ENCODE peak calls at places on chromosome 9, in five cellular contexts. Z is fibroblast of mammary gland, C is WTC11, E is spleen, J is fibroblast of villous mesenchyme. H is an unnamed sample.

GRCh38 chr9:26685857-26686256 is 206.7 kb downstream of the CAAP1 start:
- DNase-seq in Z (no peak), E (no peak), J (no peak), C (no peak), H (peak; percentile 5)

GRCh38 chr9:129895376-129896268 is 60.4 kb downstream of the USP20 start:
- DNase-seq in C (no peak), Z (no peak), E (peak; percentile 16), J (no peak), H (no peak)

GRCh38 chr9:36486933-36487481 is 85.7 kb upstream of the MELK start:
- DNase-seq in Z (no peak), C (peak; percentile 54), E (peak; percentile 94), J (no peak), H (peak; percentile 16)

GRCh38 chr9:114006931-114007691 is 71.0 kb downstream of the AMBP start:
- DNase-seq in E (peak; percentile 27), Z (no peak), C (peak; percentile 1), J (no peak), H (no peak)

GRCh38 chr9:69882998-69883565 is 62.5 kb downstream of the CFAP95 start:
- DNase-seq in J (no peak), E (no peak), C (no peak), Z (no peak), H (no peak)

GRCh38 chr9:106962615-106963363 is 99.8 kb downstream of the ZNF462 start:
- DNase-seq in E (no peak), Z (peak; percentile 45), J (no peak), C (no peak), H (peak; percentile 95)

GRCh38 chr9:33868430-33869000 is 51.6 kb downstream of the UBE2R2 start:
- DNase-seq in E (no peak), Z (peak; percentile 87), C (no peak), J (peak; percentile 72), H (peak; percentile 74)

GRCh38 chr9:89116064-89116817 is 62.4 kb downstream of the SHC3 start:
- DNase-seq in C (no peak), Z (peak; percentile 96), E (no peak), J (peak; percentile 90), H (peak; percentile 72)

GRCh38 chr9:113705938-113706519 is 170.1 kb upstream of the ZNF618 start:
- DNase-seq in Z (no peak), J (no peak), C (no peak), E (no peak), H (no peak)

GRCh38 chr9:122151267-122151828 is 8.2 kb downstream of the NDUFA8 start:
- DNase-seq in E (no peak), C (no peak), Z (no peak), J (no peak), H (no peak)
- TF ChIP-seq CTCF in E (no peak), C (no peak), Z (no peak), J (no peak), H (no peak)

DNA sequence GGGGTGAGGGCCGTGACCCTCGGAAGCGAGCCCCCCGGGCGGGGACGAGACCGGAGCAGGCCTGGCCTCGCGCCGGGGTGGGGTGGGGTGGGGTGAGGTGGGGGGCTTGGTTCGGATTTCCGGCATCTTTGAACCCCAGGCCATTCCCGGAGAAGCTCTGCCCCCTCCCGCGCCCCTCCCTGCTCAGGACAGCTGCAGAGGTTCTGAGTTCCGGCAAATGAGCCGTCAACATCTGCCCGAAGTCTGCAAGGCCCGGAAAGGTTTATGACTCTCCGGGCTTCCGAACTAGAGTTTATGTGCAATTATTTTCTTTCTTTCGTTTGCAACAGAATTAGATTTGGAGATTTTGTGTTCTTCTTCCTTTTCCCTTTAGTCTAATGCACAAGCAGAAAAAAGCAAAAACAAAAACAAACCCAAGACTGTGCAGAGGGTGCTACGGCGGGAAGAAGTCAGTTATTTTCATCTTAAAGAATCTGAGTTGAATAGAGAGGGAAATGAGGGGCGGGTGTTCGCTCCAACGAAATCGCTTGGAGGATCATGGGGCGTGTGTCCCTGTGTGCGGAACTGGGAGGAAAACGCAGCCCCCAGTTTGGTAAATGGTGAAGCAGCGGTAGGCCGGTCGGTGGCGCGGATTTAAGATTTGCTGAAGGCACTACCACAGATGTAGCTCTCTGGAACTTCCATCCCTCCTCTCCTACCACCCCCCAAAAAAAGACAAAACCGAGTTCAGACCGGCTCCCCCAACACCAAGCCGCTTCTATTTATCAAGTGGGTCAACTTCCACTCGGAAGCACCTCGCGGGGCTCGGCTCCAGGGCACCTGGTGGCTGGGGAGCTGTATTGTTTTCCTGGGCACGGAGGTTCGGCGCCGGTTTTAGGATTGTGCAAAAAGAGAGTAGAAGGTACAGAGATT is 4.8 kb downstream of the LHX2 start:
- DNase-seq in E (no peak), Z (no peak), C (no peak), J (no peak), H (no peak)
- TF ChIP-seq CTCF in E (no peak), Z (no peak), C (no peak), J (no peak), H (no peak)

DNA sequence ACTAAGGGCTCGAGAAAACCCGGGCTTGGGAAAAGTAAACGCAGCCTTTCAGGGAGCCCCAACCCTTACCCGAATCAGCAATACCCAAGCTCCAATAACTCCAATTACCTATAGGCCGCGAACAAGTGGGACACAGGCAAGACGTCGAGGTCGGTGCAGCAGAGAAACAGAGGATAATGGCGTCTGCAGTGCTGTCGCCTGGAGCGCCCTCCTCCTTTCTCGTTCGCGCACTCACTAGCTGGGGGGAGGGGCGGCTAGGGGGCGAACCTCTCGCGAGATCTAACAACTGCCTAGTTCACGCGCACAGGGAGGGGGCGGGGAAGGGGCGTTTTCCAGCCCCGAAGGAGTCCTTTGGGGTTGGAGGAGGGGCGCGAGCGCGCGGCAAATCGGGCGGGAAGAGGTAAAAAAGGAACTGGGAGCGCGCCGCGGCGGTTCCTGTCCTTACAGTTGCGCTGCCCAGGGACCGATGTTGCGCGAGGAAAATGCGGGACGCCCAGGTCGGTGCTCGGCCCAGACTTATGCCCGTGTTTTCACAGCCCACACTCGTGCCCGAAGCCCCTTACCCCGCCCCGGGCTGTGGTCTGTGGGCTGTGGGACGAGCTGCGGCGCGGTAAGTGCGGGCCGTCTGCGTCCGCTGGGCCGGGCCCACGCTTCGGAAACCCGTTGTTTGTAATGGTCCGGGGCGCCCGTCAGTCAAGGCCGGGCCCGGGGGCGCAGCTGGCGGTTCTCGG is at the start of gene RMI1:
- DNase-seq in J (peak; percentile 98), C (peak; percentile 99), Z (peak; percentile 97), E (peak; percentile 99), H (peak; percentile 99)
- TF ChIP-seq CTCF in J (no peak), C (no peak), Z (no peak), E (peak; percentile 6), H (no peak)

GRCh38 chr9:111610149-111610548 is 10.7 kb upstream of the PTGR1 start:
- DNase-seq in E (no peak), C (no peak), Z (no peak), J (no peak), H (no peak)

GRCh38 chr9:111610851-111611250 is 11.4 kb upstream of the PTGR1 start:
- DNase-seq in E (no peak), Z (no peak), C (no peak), J (no peak), H (no peak)

GRCh38 chr9:111615928-111616327 is 15.2 kb upstream of the DNAJC25 start:
- DNase-seq in C (no peak), E (no peak), J (no peak), Z (no peak), H (no peak)

GRCh38 chr9:111613436-111614040 is 14.1 kb upstream of the PTGR1 start:
- DNase-seq in Z (no peak), C (no peak), E (no peak), J (no peak), H (no peak)
- TF ChIP-seq CTCF in Z (no peak), C (no peak), E (no peak), J (no peak), H (no peak)

GRCh38 chr9:6199596-6199995 is 16.0 kb upstream of the IL33 start:
- DNase-seq in J (no peak), C (no peak), Z (no peak), E (no peak), H (no peak)

GRCh38 chr9:6195714-6196360 is 19.8 kb upstream of the IL33 start:
- DNase-seq in C (no peak), J (no peak), E (no peak), Z (no peak), H (no peak)

GRCh38 chr9:6197330-6197729 is 18.3 kb upstream of the IL33 start:
- DNase-seq in Z (peak; percentile 52), C (no peak), E (no peak), J (no peak), H (peak; percentile 63)

GRCh38 chr9:6198251-6198650 is 17.4 kb upstream of the IL33 start:
- DNase-seq in J (peak; percentile 24), E (no peak), C (no peak), Z (no peak), H (no peak)

GRCh38 chr9:6194934-6195333 is 20.7 kb upstream of the IL33 start:
- DNase-seq in J (no peak), C (peak; percentile 24), E (no peak), Z (no peak), H (no peak)
- TF ChIP-seq CTCF in J (peak; percentile 28), C (no peak), E (no peak), Z (peak; percentile 44), H (peak; percentile 36)

GRCh38 chr9:97638666-97639065 is 5.0 kb downstream of the NCBP1 start:
- DNase-seq in E (no peak), Z (no peak), J (no peak), C (no peak), H (no peak)
- TF ChIP-seq CTCF in E (no peak), Z (peak; percentile 21), J (peak; percentile 12), C (no peak), H (peak; percentile 17)

GRCh38 chr9:94612071-94612470 is 18.4 kb upstream of the FBP2 start:
- DNase-seq in C (no peak), Z (no peak), E (no peak), J (no peak), H (no peak)

GRCh38 chr9:94611638-94612068 is 18.0 kb upstream of the FBP2 start:
- DNase-seq in C (no peak), J (no peak), Z (no peak), E (no peak), H (no peak)

GRCh38 chr9:94610181-94610591 is 16.6 kb upstream of the FBP2 start:
- DNase-seq in J (peak; percentile 14), E (no peak), C (no peak), Z (peak; percentile 2), H (no peak)

GRCh38 chr9:94607340-94607695 is 13.7 kb upstream of the FBP2 start:
- DNase-seq in J (no peak), Z (no peak), C (no peak), E (no peak), H (no peak)

GRCh38 chr9:94613003-94613402 is 19.4 kb upstream of the FBP2 start:
- DNase-seq in Z (no peak), E (no peak), C (no peak), J (no peak), H (peak; percentile 7)
- TF ChIP-seq CTCF in Z (no peak), E (no peak), C (no peak), J (peak; percentile 24), H (no peak)

DNA sequence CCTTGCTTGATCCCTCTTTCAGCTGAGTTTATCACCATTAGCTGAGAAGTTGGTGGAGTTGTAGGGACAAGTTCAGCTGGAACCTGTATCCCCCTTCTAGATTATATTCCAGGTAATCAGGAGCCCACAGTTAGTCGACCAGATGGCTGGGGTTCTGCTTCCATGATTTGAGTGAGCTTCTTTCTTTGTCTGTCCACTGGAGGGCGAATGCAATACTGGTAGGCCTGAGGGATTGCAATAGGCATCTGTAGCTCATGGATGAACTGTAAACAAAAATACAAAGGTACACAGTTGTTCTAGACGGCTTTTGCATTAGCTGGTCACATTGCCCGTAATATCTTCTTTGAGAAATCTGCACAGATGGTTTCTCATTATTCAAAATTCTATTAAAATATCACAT is 88.9 kb downstream of the PCSK5 start:
- DNase-seq in C (peak; percentile 25), J (peak; percentile 12), Z (peak; percentile 16), E (no peak), H (peak; percentile 45)
- TF ChIP-seq CTCF in C (no peak), J (peak; percentile 44), Z (peak; percentile 37), E (no peak), H (peak; percentile 36)

H was measured in cardiac fibroblast.